ENCODE peak calls at places on chromosomes 1 and 21, in six cellular contexts. U is tibial nerve, X is left ventricle myocardium inferior, V is tibial artery, Q is cardiac muscle cell, T is esophagus muscularis mucosa. M is an unnamed sample.

GRCh38 chr21:36194024-36194423 is 37.4 kb downstream of the DOP1B start:
- DNase-seq in V (no peak), Q (peak; percentile 62), X (no peak), T (no peak), U (no peak), M (no peak)

GRCh38 chr21:37367758-37368535 is 1.4 kb downstream of the DYRK1A start:
- DNase-seq in U (no peak), T (no peak), Q (peak; percentile 50), X (peak; percentile 56), V (peak; percentile 77), M (peak; percentile 15)

GRCh38 chr21:33212159-33212851 is 17.4 kb upstream of the IFNAR2 start:
- DNase-seq in Q (peak; percentile 42), T (peak; percentile 77), X (no peak), U (no peak), V (no peak), M (no peak)

GRCh38 chr1:235708390-235708962 is 58.9 kb upstream of the GNG4 start:
- DNase-seq in V (no peak), U (no peak), Q (no peak), X (no peak), T (no peak), M (no peak)

GRCh38 chr1:1197188-1197500 is 9.2 kb downstream of the TNFRSF18 start:
- DNase-seq in T (no peak), V (no peak), U (no peak), X (no peak), Q (no peak), M (no peak)

GRCh38 chr21:35163381-35163780 is 114.3 kb upstream of the RUNX1 start:
- DNase-seq in T (no peak), V (no peak), U (no peak), Q (no peak), X (no peak), M (no peak)

GRCh38 chr21:33937931-33938339 is 22.3 kb upstream of the ATP5PO start:
- DNase-seq in T (no peak), U (no peak), X (no peak), V (no peak), Q (no peak), M (peak; percentile 27)

GRCh38 chr1:15997637-15998280 is 6.3 kb upstream of the SRARP start:
- DNase-seq in T (no peak), X (no peak), U (no peak), Q (no peak), V (no peak), M (no peak)

GRCh38 chr1:205344010-205344808 is 12.5 kb downstream of the KLHDC8A start:
- DNase-seq in U (no peak), Q (peak; percentile 70), T (no peak), X (no peak), V (no peak), M (peak; percentile 20)

GRCh38 chr1:109802901-109803561 is 39.3 kb upstream of the EPS8L3 start:
- DNase-seq in X (no peak), U (no peak), Q (no peak), V (peak; percentile 67), T (no peak), M (no peak)

GRCh38 chr21:36889401-36889800 is 77.1 kb downstream of the HLCS start:
- DNase-seq in Q (no peak), T (no peak), U (no peak), X (no peak), V (no peak), M (no peak)

GRCh38 chr1:96253281-96254035 is 468.1 kb upstream of the PTBP2 start:
- DNase-seq in Q (no peak), T (no peak), U (no peak), X (no peak), V (no peak), M (no peak)

GRCh38 chr1:65435987-65436386 is 15.5 kb downstream of the LEPR start:
- DNase-seq in V (no peak), Q (peak; percentile 61), T (no peak), U (no peak), X (no peak), M (no peak)

GRCh38 chr1:15847893-15848142 is 311 bp downstream of the SPEN start:
- DNase-seq in X (no peak), Q (no peak), T (no peak), V (no peak), U (no peak), M (no peak)

GRCh38 chr1:97145321-97145956 is 423.9 kb downstream of the PTBP2 start:
- DNase-seq in V (no peak), Q (no peak), X (no peak), T (no peak), U (no peak), M (no peak)

GRCh38 chr1:29569971-29570634 is 333.8 kb downstream of the PTPRU start:
- DNase-seq in Q (no peak), T (no peak), X (no peak), V (peak; percentile 24), U (no peak), M (no peak)

GRCh38 chr1:29567257-29567656 is 330.9 kb downstream of the PTPRU start:
- DNase-seq in X (no peak), V (no peak), U (no peak), T (no peak), Q (no peak), M (no peak)

GRCh38 chr1:29563092-29563491 is 326.8 kb downstream of the PTPRU start:
- DNase-seq in V (no peak), Q (no peak), U (no peak), X (no peak), T (no peak), M (no peak)

GRCh38 chr1:29563571-29563970 is 327.2 kb downstream of the PTPRU start:
- DNase-seq in Q (no peak), U (no peak), V (no peak), T (no peak), X (no peak), M (no peak)

DNA sequence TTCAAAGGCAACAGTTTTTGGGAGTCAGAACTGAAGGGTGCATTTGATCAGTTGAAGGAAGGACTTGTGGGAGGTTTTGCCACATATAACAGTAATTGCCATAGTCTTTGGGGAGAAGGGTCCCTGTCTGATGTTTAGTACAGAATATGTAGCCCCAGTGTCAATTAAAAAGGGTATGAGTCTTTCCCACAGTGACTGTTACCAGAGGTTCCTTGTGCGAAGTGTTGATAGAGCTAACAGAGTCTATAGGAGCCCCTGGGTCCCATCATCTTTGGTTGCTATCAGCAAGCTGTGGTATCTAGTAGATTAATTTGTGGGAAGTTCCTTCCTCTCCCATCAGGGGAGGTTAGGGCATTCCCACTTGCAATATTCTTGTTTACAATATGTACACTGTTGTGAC is 329.2 kb downstream of the PTPRU start:
- DNase-seq in U (no peak), T (no peak), X (no peak), V (no peak), Q (no peak), M (no peak)
- H3K9me3 ChIP-seq in U (peaks cover 5% of the 10 kb centered on the region), T (peaks cover 55% of the 10 kb centered on the region), X (peaks cover 63% of the 10 kb centered on the region), V (peaks cover 49% of the 10 kb centered on the region), Q (no peaks in the 10 kb centered on the region), M (peaks cover 9% of the 10 kb centered on the region)

GRCh38 chr1:232045134-232045533 is 418.5 kb downstream of the DISC1 start:
- DNase-seq in X (no peak), T (peak; percentile 81), Q (no peak), V (no peak), U (no peak), M (no peak)
- H3K9me3 ChIP-seq in X (no peaks in the 10 kb centered on the region), T (no peaks in the 10 kb centered on the region), Q (no peaks in the 10 kb centered on the region), V (no peaks in the 10 kb centered on the region), U (no peaks in the 10 kb centered on the region), M (no peaks in the 10 kb centered on the region)

DNA sequence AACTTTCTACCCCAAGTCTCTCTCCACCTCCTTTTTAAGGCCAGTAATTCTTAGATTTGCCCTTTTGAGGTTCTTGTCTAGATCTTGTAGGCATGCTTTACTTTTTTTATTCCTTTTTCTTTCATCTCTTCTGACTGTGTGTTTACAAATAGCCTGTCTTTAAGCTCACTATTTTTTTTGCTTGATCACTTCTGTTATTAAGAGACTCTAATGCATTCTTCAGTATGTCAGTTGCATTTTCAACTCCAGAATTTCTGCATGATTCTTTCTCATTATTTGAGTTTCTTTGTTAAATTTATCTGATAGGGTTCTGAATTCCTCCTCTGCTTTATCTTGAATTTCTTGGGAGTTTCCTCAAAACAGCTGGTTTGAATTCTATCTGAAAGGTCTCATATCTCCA is 30.9 kb downstream of the XPR1 start:
- DNase-seq in X (no peak), V (no peak), U (no peak), Q (no peak), T (no peak), M (no peak)
- H3K9me3 ChIP-seq in X (peaks cover 69% of the 10 kb centered on the region), V (peaks cover 19% of the 10 kb centered on the region), U (peaks cover 25% of the 10 kb centered on the region), Q (no peaks in the 10 kb centered on the region), T (peaks cover 20% of the 10 kb centered on the region), M (peaks cover 12% of the 10 kb centered on the region)

GRCh38 chr1:2985694-2986548 is 35.3 kb upstream of the ACTRT2 start:
- DNase-seq in X (no peak), T (no peak), Q (no peak), V (no peak), U (no peak), M (no peak)
- H3K9me3 ChIP-seq in X (no peaks in the 10 kb centered on the region), T (no peaks in the 10 kb centered on the region), Q (no peaks in the 10 kb centered on the region), V (no peaks in the 10 kb centered on the region), U (no peaks in the 10 kb centered on the region), M (no peaks in the 10 kb centered on the region)

GRCh38 chr21:25127007-25127406 is 480.3 kb downstream of the MRPL39 start:
- DNase-seq in X (no peak), V (no peak), U (no peak), T (no peak), Q (no peak), M (no peak)
- H3K9me3 ChIP-seq in X (peaks cover 6% of the 10 kb centered on the region), V (no peaks in the 10 kb centered on the region), U (no peaks in the 10 kb centered on the region), T (no peaks in the 10 kb centered on the region), Q (no peaks in the 10 kb centered on the region), M (no peaks in the 10 kb centered on the region)

GRCh38 chr1:23362218-23362713 is 7.4 kb downstream of the ZNF436 start:
- DNase-seq in V (no peak), U (no peak), Q (peak; percentile 33), X (no peak), T (no peak), M (no peak)

GRCh38 chr1:23354260-23354659 is 10.2 kb upstream of the HNRNPR start:
- DNase-seq in X (no peak), T (no peak), Q (no peak), U (no peak), V (no peak), M (no peak)

GRCh38 chr1:23357112-23357908 is 12.3 kb downstream of the ZNF436 start:
- DNase-seq in V (no peak), Q (no peak), T (no peak), U (no peak), X (no peak), M (no peak)

GRCh38 chr1:23356451-23356850 is 12.4 kb upstream of the HNRNPR start:
- DNase-seq in X (no peak), Q (no peak), U (no peak), T (no peak), V (no peak), M (no peak)

DNA sequence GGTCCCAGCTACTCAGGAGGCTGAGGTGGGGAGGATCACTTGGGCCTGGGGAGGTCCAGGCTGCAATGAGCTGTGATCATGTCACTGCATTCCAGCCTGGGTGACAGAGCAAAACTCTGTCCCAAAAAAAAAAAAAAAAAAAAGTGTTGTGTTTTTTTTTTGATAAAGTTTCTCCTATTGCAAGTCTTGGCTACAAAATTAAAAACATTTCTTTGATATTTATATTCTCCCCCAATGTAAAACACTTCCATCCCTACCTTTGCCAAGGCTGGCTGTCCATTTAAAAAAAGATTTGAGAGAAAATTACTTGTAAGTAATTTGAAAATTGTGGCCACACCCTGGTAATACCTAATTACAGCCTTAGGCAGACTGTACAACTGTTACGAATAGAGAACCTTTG is 11.3 kb downstream of the ZNF436 start:
- DNase-seq in Q (no peak), X (no peak), T (no peak), U (no peak), V (no peak), M (no peak)
- H3K9me3 ChIP-seq in Q (peaks cover 6% of the 10 kb centered on the region), X (peaks cover 49% of the 10 kb centered on the region), T (peaks cover 31% of the 10 kb centered on the region), U (peaks cover 43% of the 10 kb centered on the region), V (peaks cover 25% of the 10 kb centered on the region), M (peaks cover 16% of the 10 kb centered on the region)

GRCh38 chr1:152697701-152698600 is at the start of gene LCE2A:
- DNase-seq in V (no peak), T (no peak), U (no peak), Q (no peak), X (no peak), M (no peak)
- H3K9me3 ChIP-seq in V (no peaks in the 10 kb centered on the region), T (peaks cover 3% of the 10 kb centered on the region), U (no peaks in the 10 kb centered on the region), Q (no peaks in the 10 kb centered on the region), X (peaks cover 4% of the 10 kb centered on the region), M (no peaks in the 10 kb centered on the region)